ENCODE peak calls at places on chromosomes 3 and 15, in four cellular contexts. One of them, this sample, is unnamed.
A peak's percentile ranks its signal among the peaks of the same experiment; 100 is the strongest.

GRCh38 chr3:122679467-122680291 is 960 bp upstream of the PARP14 start:
- DNase-seq in ureter: no peak
- DNase-seq in activated T-cell treated with anti-CD3 and anti-CD28 coated beads for 24 hours: no peak
- DNase-seq in CD8-positive, alpha-beta memory T cell: no peak
- DNase-seq in this sample: peak; percentile 10

GRCh38 chr3:188975612-188976314 is 196.0 kb upstream of the TPRG1 start:
- DNase-seq in CD8-positive, alpha-beta memory T cell: no peak
- DNase-seq in activated T-cell treated with anti-CD3 and anti-CD28 coated beads for 24 hours: no peak
- DNase-seq in ureter: no peak
- DNase-seq in this sample: no peak

GRCh38 chr3:144187531-144188230 is 216.1 kb downstream of the DIPK2A start:
- DNase-seq in activated T-cell treated with anti-CD3 and anti-CD28 coated beads for 24 hours: no peak
- DNase-seq in ureter: no peak
- DNase-seq in CD8-positive, alpha-beta memory T cell: no peak
- DNase-seq in this sample: no peak

GRCh38 chr15:42012241-42012640 is 8.6 kb downstream of the PLA2G4E start:
- DNase-seq in CD8-positive, alpha-beta memory T cell: no peak
- DNase-seq in activated T-cell treated with anti-CD3 and anti-CD28 coated beads for 24 hours: no peak
- DNase-seq in ureter: no peak
- DNase-seq in this sample: no peak

GRCh38 chr3:162643245-162643644 is 1146.6 kb downstream of the OTOL1 start:
- DNase-seq in activated T-cell treated with anti-CD3 and anti-CD28 coated beads for 24 hours: no peak
- DNase-seq in CD8-positive, alpha-beta memory T cell: no peak
- DNase-seq in ureter: no peak
- DNase-seq in this sample: no peak

GRCh38 chr3:173397161-173398110 is at the start of gene NLGN1:
- DNase-seq in activated T-cell treated with anti-CD3 and anti-CD28 coated beads for 24 hours: no peak
- DNase-seq in CD8-positive, alpha-beta memory T cell: no peak
- DNase-seq in ureter: peak; percentile 68
- DNase-seq in this sample: no peak

GRCh38 chr15:42802168-42802567 is 65.2 kb upstream of the CDAN1 start:
- DNase-seq in ureter: no peak
- DNase-seq in CD8-positive, alpha-beta memory T cell: no peak
- DNase-seq in activated T-cell treated with anti-CD3 and anti-CD28 coated beads for 24 hours: no peak
- DNase-seq in this sample: no peak

GRCh38 chr15:74958908-74959642 is 2.5 kb upstream of the RPP25 start:
- DNase-seq in ureter: no peak
- DNase-seq in CD8-positive, alpha-beta memory T cell: no peak
- DNase-seq in activated T-cell treated with anti-CD3 and anti-CD28 coated beads for 24 hours: no peak
- DNase-seq in this sample: no peak

GRCh38 chr3:196585044-196585757 is 16.7 kb downstream of the FBXO45 start:
- DNase-seq in ureter: no peak
- DNase-seq in CD8-positive, alpha-beta memory T cell: no peak
- DNase-seq in activated T-cell treated with anti-CD3 and anti-CD28 coated beads for 24 hours: no peak
- DNase-seq in this sample: no peak

GRCh38 chr3:190000861-190001196 is 119.9 kb downstream of the P3H2 start:
- DNase-seq in CD8-positive, alpha-beta memory T cell: no peak
- DNase-seq in activated T-cell treated with anti-CD3 and anti-CD28 coated beads for 24 hours: no peak
- DNase-seq in ureter: no peak
- DNase-seq in this sample: no peak

GRCh38 chr3:194121881-194122280 is 14.1 kb upstream of the HES1 start:
- DNase-seq in ureter: no peak
- DNase-seq in CD8-positive, alpha-beta memory T cell: no peak
- DNase-seq in activated T-cell treated with anti-CD3 and anti-CD28 coated beads for 24 hours: no peak
- DNase-seq in this sample: no peak

GRCh38 chr3:159130108-159130507 is 328.3 kb downstream of the MFSD1 start:
- DNase-seq in ureter: no peak
- DNase-seq in activated T-cell treated with anti-CD3 and anti-CD28 coated beads for 24 hours: no peak
- DNase-seq in CD8-positive, alpha-beta memory T cell: no peak
- DNase-seq in this sample: no peak

GRCh38 chr3:69439683-69440270 is 53.9 kb upstream of the FRMD4B start:
- DNase-seq in ureter: no peak
- DNase-seq in CD8-positive, alpha-beta memory T cell: no peak
- DNase-seq in activated T-cell treated with anti-CD3 and anti-CD28 coated beads for 24 hours: no peak
- DNase-seq in this sample: no peak

GRCh38 chr15:49462242-49462641 is 39.2 kb downstream of the FGF7 start:
- DNase-seq in activated T-cell treated with anti-CD3 and anti-CD28 coated beads for 24 hours: no peak
- DNase-seq in ureter: no peak
- DNase-seq in CD8-positive, alpha-beta memory T cell: no peak
- DNase-seq in this sample: no peak

GRCh38 chr3:193782280-193782654 is 189.3 kb downstream of the OPA1 start:
- DNase-seq in ureter: peak; percentile 70
- DNase-seq in CD8-positive, alpha-beta memory T cell: no peak
- DNase-seq in activated T-cell treated with anti-CD3 and anti-CD28 coated beads for 24 hours: no peak
- DNase-seq in this sample: no peak

GRCh38 chr15:65979316-65979715 is 110.0 kb downstream of the RAB11A start:
- DNase-seq in activated T-cell treated with anti-CD3 and anti-CD28 coated beads for 24 hours: no peak
- DNase-seq in ureter: no peak
- DNase-seq in CD8-positive, alpha-beta memory T cell: no peak
- DNase-seq in this sample: no peak

GRCh38 chr3:13506239-13506638 is 26.1 kb downstream of the HDAC11 start:
- DNase-seq in CD8-positive, alpha-beta memory T cell: no peak
- DNase-seq in ureter: no peak
- DNase-seq in activated T-cell treated with anti-CD3 and anti-CD28 coated beads for 24 hours: no peak
- DNase-seq in this sample: no peak

GRCh38 chr3:57637391-57637790 is 40.2 kb upstream of the ARF4 start:
- DNase-seq in activated T-cell treated with anti-CD3 and anti-CD28 coated beads for 24 hours: no peak
- DNase-seq in ureter: no peak
- DNase-seq in CD8-positive, alpha-beta memory T cell: no peak
- DNase-seq in this sample: no peak

GRCh38 chr3:45972534-45973402 is 22.9 kb downstream of the FYCO1 start:
- DNase-seq in CD8-positive, alpha-beta memory T cell: no peak
- DNase-seq in activated T-cell treated with anti-CD3 and anti-CD28 coated beads for 24 hours: no peak
- DNase-seq in ureter: no peak
- DNase-seq in this sample: no peak

GRCh38 chr15:26050271-26050670 is 187.1 kb upstream of the ATP10A start:
- DNase-seq in activated T-cell treated with anti-CD3 and anti-CD28 coated beads for 24 hours: no peak
- DNase-seq in CD8-positive, alpha-beta memory T cell: no peak
- DNase-seq in ureter: no peak
- DNase-seq in this sample: no peak

GRCh38 chr3:128539376-128539775 is 46.4 kb upstream of the GATA2 start:
- DNase-seq in CD8-positive, alpha-beta memory T cell: no peak
- DNase-seq in activated T-cell treated with anti-CD3 and anti-CD28 coated beads for 24 hours: no peak
- DNase-seq in ureter: no peak
- DNase-seq in this sample: no peak

GRCh38 chr15:84891339-84891738 is 6.9 kb downstream of the SLC28A1 start:
- DNase-seq in ureter: no peak
- DNase-seq in activated T-cell treated with anti-CD3 and anti-CD28 coated beads for 24 hours: no peak
- DNase-seq in CD8-positive, alpha-beta memory T cell: no peak
- DNase-seq in this sample: no peak

GRCh38 chr3:159210336-159210735 is 408.5 kb downstream of the MFSD1 start:
- DNase-seq in ureter: no peak
- DNase-seq in CD8-positive, alpha-beta memory T cell: no peak
- DNase-seq in activated T-cell treated with anti-CD3 and anti-CD28 coated beads for 24 hours: no peak
- DNase-seq in this sample: no peak

GRCh38 chr15:59399465-59400102 is 26.9 kb upstream of the MYO1E start:
- DNase-seq in activated T-cell treated with anti-CD3 and anti-CD28 coated beads for 24 hours: no peak
- DNase-seq in ureter: no peak
- DNase-seq in CD8-positive, alpha-beta memory T cell: no peak
- DNase-seq in this sample: no peak

GRCh38 chr3:107153981-107154380 is 223.3 kb upstream of the CCDC54 start:
- DNase-seq in activated T-cell treated with anti-CD3 and anti-CD28 coated beads for 24 hours: no peak
- DNase-seq in ureter: no peak
- DNase-seq in CD8-positive, alpha-beta memory T cell: no peak
- DNase-seq in this sample: no peak

GRCh38 chr3:45676248-45677044 is 12.8 kb upstream of the SACM1L start:
- DNase-seq in activated T-cell treated with anti-CD3 and anti-CD28 coated beads for 24 hours: no peak
- DNase-seq in CD8-positive, alpha-beta memory T cell: no peak
- DNase-seq in ureter: no peak
- DNase-seq in this sample: no peak

This sample was measured in central memory CD4-positive, alpha-beta T cell.